ENCODE peak calls at places on chromosomes 13 and 19, in seven cellular contexts. B, J, U, V, T, M and A are unnamed samples.

GRCh38 chr13:109158383-109158782 is 529.0 kb downstream of the MYO16 start:
- DNase-seq in J (no peak), V (no peak), T (no peak), B (no peak), M (no peak), U (no peak), A (no peak)

GRCh38 chr19:30969586-30969985 is 379.6 kb downstream of the TSHZ3 start:
- DNase-seq in U (no peak), J (no peak), V (no peak), M (no peak), B (no peak), T (no peak), A (no peak)

GRCh38 chr13:61901946-61902541 is 486.4 kb upstream of the PCDH20 start:
- DNase-seq in V (no peak), B (no peak), U (no peak), T (no peak), M (no peak), J (no peak), A (no peak)

GRCh38 chr19:7852851-7853759 is 21.1 kb downstream of the PRR36 start:
- DNase-seq in U (peak), B (peak), V (peak), T (peak), M (peak), J (peak), A (peak)

GRCh38 chr13:63305641-63306133 is 1890.0 kb upstream of the PCDH20 start:
- DNase-seq in M (no peak), U (peak), B (no peak), V (no peak), J (no peak), T (no peak), A (no peak)

GRCh38 chr19:19628499-19629134 is 597 bp upstream of the LPAR2 start:
- DNase-seq in U (peak), M (no peak), J (peak), B (no peak), T (no peak), V (no peak), A (no peak)

GRCh38 chr19:2270157-2270571 is 11.8 kb downstream of the PEAK3 start:
- DNase-seq in B (no peak), V (peak), U (no peak), J (peak), T (peak), M (no peak), A (peak)

GRCh38 chr19:15331419-15332310 is 674 bp downstream of the BRD4 start:
- DNase-seq in V (peak), B (peak), U (peak), J (peak), M (peak), T (peak), A (peak)

GRCh38 chr19:28208745-28209144 is 1004.2 kb downstream of the UQCRFS1 start:
- DNase-seq in T (peak), J (no peak), V (no peak), M (no peak), B (no peak), U (no peak), A (no peak)

GRCh38 chr19:42229855-42230331 is 9.8 kb downstream of the ZNF526 start:
- DNase-seq in V (peak), B (no peak), U (no peak), M (no peak), J (no peak), T (no peak), A (no peak)

GRCh38 chr13:80030491-80030890 is 310.4 kb downstream of the SPRY2 start:
- DNase-seq in V (no peak), T (no peak), U (peak), M (no peak), J (peak), B (no peak), A (no peak)

GRCh38 chr19:30498707-30499106 is 126.5 kb downstream of the ZNF536 start:
- DNase-seq in T (no peak), U (peak), J (no peak), B (no peak), V (no peak), M (no peak), A (no peak)

GRCh38 chr13:114099191-114099590 is 33.2 kb downstream of the RASA3 start:
- DNase-seq in U (peak), J (peak), V (peak), M (no peak), B (no peak), T (no peak), A (no peak)

GRCh38 chr13:94280357-94280756 is 199.1 kb downstream of the DCT start:
- DNase-seq in V (no peak), B (no peak), U (no peak), M (no peak), T (no peak), J (no peak), A (no peak)

GRCh38 chr19:22503524-22503923 is 81.4 kb upstream of the ZNF98 start:
- DNase-seq in T (no peak), M (no peak), J (no peak), U (no peak), B (no peak), V (no peak), A (no peak)

GRCh38 chr13:21670883-21671792 is at the start of gene FGF9:
- DNase-seq in V (peak), M (peak), B (peak), J (peak), U (peak), T (peak), A (peak)

GRCh38 chr13:49759503-49759902 is 33.0 kb downstream of the KPNA3 start:
- DNase-seq in U (no peak), M (no peak), T (peak), J (no peak), V (no peak), B (no peak), A (no peak)

GRCh38 chr13:57138988-57139387 is 1.7 kb upstream of the PRR20A start:
- DNase-seq in U (no peak), B (no peak), V (no peak), J (no peak), T (no peak), M (no peak), A (no peak)

GRCh38 chr19:44720945-44721344 is 22.0 kb downstream of the CEACAM16 start:
- DNase-seq in B (no peak), V (no peak), U (no peak), M (no peak), T (no peak), J (no peak), A (no peak)

GRCh38 chr19:46413262-46414031 is at the start of gene CCDC8:
- DNase-seq in B (no peak), J (peak), U (peak), V (peak), M (no peak), T (no peak), A (no peak)

GRCh38 chr13:107043016-107043957 is 475.4 kb upstream of the ARGLU1 start:
- DNase-seq in M (no peak), V (no peak), B (no peak), U (no peak), T (no peak), J (no peak), A (no peak)

GRCh38 chr13:112601351-112601750 is 13.4 kb upstream of the TUBGCP3 start:
- DNase-seq in J (no peak), V (no peak), M (peak), T (no peak), B (no peak), U (no peak), A (no peak)

GRCh38 chr13:37085656-37086055 is 19.8 kb downstream of the CSNK1A1L start:
- DNase-seq in U (no peak), T (no peak), B (no peak), J (no peak), V (peak), M (no peak), A (no peak)

GRCh38 chr13:109999659-110000533 is 213.5 kb upstream of the IRS2 start:
- DNase-seq in M (no peak), T (no peak), B (no peak), U (no peak), J (no peak), V (no peak), A (no peak)

GRCh38 chr13:46160065-46160464 is 21.9 kb downstream of the LCP1 start:
- DNase-seq in M (no peak), T (no peak), B (no peak), V (no peak), J (no peak), U (no peak), A (no peak)

GRCh38 chr13:31755803-31756212 is 16.5 kb downstream of the RXFP2 start:
- DNase-seq in B (no peak), T (no peak), V (peak), U (no peak), M (no peak), J (no peak), A (no peak)

GRCh38 chr13:43153436-43154082 is 130.2 kb downstream of the DNAJC15 start:
- DNase-seq in J (no peak), V (no peak), T (no peak), U (no peak), B (no peak), M (no peak), A (no peak)

GRCh38 chr13:112144616-112145220 is 77.8 kb downstream of the SOX1 start:
- DNase-seq in J (no peak), M (no peak), U (no peak), V (no peak), T (no peak), B (no peak), A (no peak)

GRCh38 chr13:108728370-108728769 is 99.0 kb downstream of the MYO16 start:
- DNase-seq in T (no peak), M (no peak), J (no peak), V (no peak), U (peak), B (no peak), A (no peak)

GRCh38 chr13:40644838-40645620 is 21.4 kb downstream of the FOXO1 start:
- DNase-seq in M (no peak), U (no peak), J (no peak), V (no peak), B (no peak), T (peak), A (no peak)